ENCODE peak calls at places on chromosomes 11 and 22, in four cellular contexts. G, S, A and H are unnamed samples.

GRCh38 chr11:68338041-68338800 is 25.8 kb downstream of the LRP5 start:
- DNase-seq in G (no peak), S (no peak), A (no peak), H (no peak)

GRCh38 chr11:79466411-79466810 is 25.6 kb upstream of the TENM4 start:
- DNase-seq in S (no peak), A (no peak), G (peak), H (no peak)

GRCh38 chr11:113806403-113806802 is 26.8 kb downstream of the CLDN25 start:
- DNase-seq in A (no peak), G (peak), S (peak), H (no peak)

GRCh38 chr22:37234736-37235711 is 9.0 kb downstream of the RAC2 start:
- DNase-seq in G (no peak), S (no peak), A (no peak), H (no peak)

GRCh38 chr11:71927813-71928738 is at the start of gene XNDC1N:
- DNase-seq in G (peak), A (peak), S (peak), H (peak)

GRCh38 chr11:65578667-65579066 is 2.8 kb downstream of the EHBP1L1 start:
- DNase-seq in A (no peak), S (no peak), G (no peak), H (no peak)

GRCh38 chr11:44047931-44048431 is at the start of gene ACCSL:
- DNase-seq in S (no peak), A (no peak), G (peak), H (no peak)

GRCh38 chr11:130689222-130689908 is 226.9 kb downstream of the SNX19 start:
- DNase-seq in S (no peak), G (no peak), A (no peak), H (no peak)

GRCh38 chr11:9834281-9834680 is 170.4 kb downstream of the SWAP70 start:
- DNase-seq in A (no peak), S (no peak), G (peak), H (no peak)

GRCh38 chr22:44574057-44574456 is 76.0 kb upstream of the RTL6 start:
- DNase-seq in G (peak), S (no peak), A (peak), H (no peak)

GRCh38 chr11:99841885-99842284 is 821.1 kb downstream of the CNTN5 start:
- DNase-seq in S (no peak), A (no peak), G (no peak), H (no peak)

GRCh38 chr22:17777717-17778044 is 3.4 kb upstream of the BID start:
- DNase-seq in G (no peak), A (no peak), S (no peak), H (no peak)

GRCh38 chr11:440065-441042 is 1.5 kb downstream of the ANO9 start:
- DNase-seq in S (no peak), G (peak), A (no peak), H (no peak)

GRCh38 chr11:94771951-94772350 is 3.8 kb downstream of the AMOTL1 start:
- DNase-seq in S (no peak), A (no peak), G (no peak), H (no peak)

GRCh38 chr22:44640618-44641155 is 61.3 kb upstream of the PRR5 start:
- DNase-seq in A (no peak), G (no peak), S (no peak), H (no peak)

GRCh38 chr11:44760917-44761545 is 34.3 kb downstream of the TSPAN18 start:
- DNase-seq in A (peak), S (no peak), G (peak), H (no peak)

GRCh38 chr11:131823772-131824171 is 453.4 kb downstream of the NTM start:
- DNase-seq in G (no peak), S (no peak), A (no peak), H (no peak)

GRCh38 chr11:12284321-12285050 is 92.9 kb upstream of the PARVA start:
- DNase-seq in S (no peak), G (peak), A (peak), H (no peak)

GRCh38 chr11:13669544-13670488 is 1.3 kb downstream of the FAR1 start:
- DNase-seq in A (no peak), G (no peak), S (no peak), H (no peak)

GRCh38 chr11:111439905-111440304 is 60.8 kb upstream of the POU2AF1 start:
- DNase-seq in S (no peak), A (no peak), G (no peak), H (no peak)